ENCODE peak calls at places on chromosomes 4 and X, in seven cellular contexts. R, U, K, Z, T, P and M are unnamed samples.

GRCh38 chr4:155430895-155431467 is 54.2 kb upstream of the MAP9 start:
- DNase-seq in R (no peak), U (no peak), K (no peak), Z (no peak), T (no peak), P (no peak), M (no peak)

GRCh38 chr4:99723555-99724450 is 66.2 kb upstream of the C4orf54 start:
- DNase-seq in R (peak; percentile 46), U (peak; percentile 1), K (peak; percentile 13), Z (peak; percentile 2), T (peak; percentile 1), P (peak; percentile 68), M (no peak)

GRCh38 chr4:108013332-108013731 is 23.6 kb downstream of the HADH start:
- DNase-seq in R (no peak), U (no peak), K (no peak), Z (no peak), T (no peak), P (no peak), M (no peak)

GRCh38 chr4:6478546-6479220 is 6.3 kb upstream of the PPP2R2C start:
- DNase-seq in R (no peak), U (no peak), K (no peak), Z (no peak), T (no peak), P (peak; percentile 50), M (peak; percentile 45)

GRCh38 chrX:78182881-78183280 is 43.4 kb upstream of the TAF9B start:
- DNase-seq in R (no peak), U (no peak), K (no peak), Z (no peak), T (no peak), P (no peak), M (no peak)

GRCh38 chrX:39678914-39679313 is 418.8 kb downstream of the BCOR start:
- DNase-seq in R (no peak), U (no peak), K (no peak), Z (no peak), T (no peak), P (no peak), M (no peak)

GRCh38 chrX:111634823-111635410 is 46.1 kb upstream of the ALG13 start:
- DNase-seq in R (no peak), U (no peak), K (no peak), Z (no peak), T (no peak), P (no peak), M (no peak)

GRCh38 chrX:129717902-129718301 is 20.9 kb upstream of the XPNPEP2 start:
- DNase-seq in R (no peak), U (no peak), K (no peak), Z (no peak), T (no peak), P (no peak), M (no peak)

GRCh38 chr4:8907596-8908205 is 36.1 kb upstream of the HMX1 start:
- DNase-seq in R (no peak), U (no peak), K (no peak), Z (no peak), T (no peak), P (no peak), M (peak; percentile 60)

GRCh38 chr4:89196745-89197144 is 85.4 kb downstream of the TIGD2 start:
- DNase-seq in R (no peak), U (no peak), K (no peak), Z (no peak), T (no peak), P (no peak), M (no peak)

GRCh38 chr4:7295917-7296660 is 103.8 kb downstream of the SORCS2 start:
- DNase-seq in R (peak; percentile 38), U (no peak), K (no peak), Z (no peak), T (no peak), P (no peak), M (no peak)

GRCh38 chrX:146109362-146109761 is 291.7 kb downstream of the SLITRK2 start:
- DNase-seq in R (no peak), U (no peak), K (no peak), Z (no peak), T (no peak), P (no peak), M (no peak)

GRCh38 chr4:150115851-150116250 is 37.6 kb downstream of the DCLK2 start:
- DNase-seq in R (no peak), U (no peak), K (no peak), Z (no peak), T (no peak), P (no peak), M (no peak)

GRCh38 chr4:56909083-56909981 is 1.6 kb downstream of the REST start:
- DNase-seq in R (no peak), U (peak; percentile 12), K (no peak), Z (peak; percentile 30), T (no peak), P (peak; percentile 63), M (peak; percentile 76)

GRCh38 chrX:145848451-145848850 is 30.8 kb downstream of the SLITRK2 start:
- DNase-seq in R (no peak), U (no peak), K (no peak), Z (no peak), T (no peak), P (no peak), M (no peak)

GRCh38 chr4:108370291-108370690 is 201.6 kb upstream of the LEF1 start:
- DNase-seq in R (no peak), U (no peak), K (no peak), Z (no peak), T (peak; percentile 49), P (no peak), M (no peak)

GRCh38 chr4:85495621-85496020 is 20.7 kb downstream of the ARHGAP24 start:
- DNase-seq in R (no peak), U (no peak), K (no peak), Z (no peak), T (no peak), P (no peak), M (no peak)

GRCh38 chr4:107034982-107035710 is 967 bp downstream of the DKK2 start:
- DNase-seq in R (no peak), U (peak; percentile 8), K (no peak), Z (no peak), T (no peak), P (no peak), M (peak; percentile 72)